ENCODE peak calls at places on chromosomes 13 and 19, in five cellular contexts. One of them, this sample, is unnamed. For H3K4me1, the result is how much of the 10 kb centered on the place peaks cover.

GRCh38 chr19:41029524-41030432 is 38.7 kb downstream of the CYP2B6 start:
- DNase-seq in left ventricle myocardium inferior: no peak
- DNase-seq in mucosa of descending colon: no peak
- DNase-seq in colonic mucosa: no peak
- DNase-seq in CD8-positive, alpha-beta T cell: no peak
- DNase-seq in this sample: no peak

GRCh38 chr19:876780-877314 is 16.1 kb downstream of the MED16 start:
- DNase-seq in left ventricle myocardium inferior: no peak
- DNase-seq in mucosa of descending colon: no peak
- DNase-seq in colonic mucosa: no peak
- DNase-seq in CD8-positive, alpha-beta T cell: no peak
- DNase-seq in this sample: peak

GRCh38 chr19:11422163-11423068 is 3.3 kb upstream of the RGL3 start:
- DNase-seq in left ventricle myocardium inferior: peak
- DNase-seq in mucosa of descending colon: peak
- DNase-seq in colonic mucosa: peak
- DNase-seq in CD8-positive, alpha-beta T cell: peak
- DNase-seq in this sample: peak

GRCh38 chr19:52987221-52987620 is 24.5 kb upstream of the ZNF816 start:
- DNase-seq in left ventricle myocardium inferior: no peak
- DNase-seq in mucosa of descending colon: no peak
- DNase-seq in colonic mucosa: no peak
- DNase-seq in CD8-positive, alpha-beta T cell: no peak
- DNase-seq in this sample: no peak

GRCh38 chr13:100694722-100695644 is 20.4 kb upstream of the TMTC4 start:
- DNase-seq in left ventricle myocardium inferior: no peak
- DNase-seq in mucosa of descending colon: peak
- DNase-seq in colonic mucosa: peak
- DNase-seq in CD8-positive, alpha-beta T cell: no peak
- DNase-seq in this sample: peak

GRCh38 chr19:17424743-17425365 is 5.0 kb downstream of the MVB12A start:
- DNase-seq in left ventricle myocardium inferior: no peak
- DNase-seq in mucosa of descending colon: peak
- DNase-seq in colonic mucosa: peak
- DNase-seq in CD8-positive, alpha-beta T cell: no peak
- DNase-seq in this sample: peak

GRCh38 chr19:55657004-55657747 is 2.3 kb downstream of the U2AF2 start:
- DNase-seq in left ventricle myocardium inferior: no peak
- DNase-seq in mucosa of descending colon: no peak
- DNase-seq in colonic mucosa: no peak
- DNase-seq in CD8-positive, alpha-beta T cell: no peak
- DNase-seq in this sample: peak

GRCh38 chr19:10111405-10111811 is at the start of gene P2RY11:
- DNase-seq in left ventricle myocardium inferior: no peak
- DNase-seq in mucosa of descending colon: peak
- DNase-seq in colonic mucosa: no peak
- DNase-seq in CD8-positive, alpha-beta T cell: peak
- DNase-seq in this sample: peak

GRCh38 chr13:112741835-112742570 is 52.2 kb downstream of the ATP11A start:
- DNase-seq in left ventricle myocardium inferior: no peak
- DNase-seq in mucosa of descending colon: no peak
- DNase-seq in colonic mucosa: no peak
- DNase-seq in CD8-positive, alpha-beta T cell: no peak
- DNase-seq in this sample: no peak

GRCh38 chr13:94031609-94032008 is 447.9 kb downstream of the DCT start:
- DNase-seq in left ventricle myocardium inferior: no peak
- DNase-seq in mucosa of descending colon: no peak
- DNase-seq in colonic mucosa: no peak
- DNase-seq in CD8-positive, alpha-beta T cell: no peak
- DNase-seq in this sample: no peak

GRCh38 chr13:112724788-112725345 is 35.0 kb downstream of the ATP11A start:
- DNase-seq in left ventricle myocardium inferior: no peak
- DNase-seq in mucosa of descending colon: no peak
- DNase-seq in colonic mucosa: no peak
- DNase-seq in CD8-positive, alpha-beta T cell: no peak
- DNase-seq in this sample: no peak

GRCh38 chr19:13117176-13117771 is 734 bp upstream of the TRMT1 start:
- DNase-seq in left ventricle myocardium inferior: no peak
- DNase-seq in mucosa of descending colon: peak
- DNase-seq in colonic mucosa: no peak
- DNase-seq in CD8-positive, alpha-beta T cell: no peak
- DNase-seq in this sample: peak

GRCh38 chr13:100075700-100076587 is 12.9 kb upstream of the PCCA start:
- DNase-seq in left ventricle myocardium inferior: no peak
- DNase-seq in mucosa of descending colon: no peak
- DNase-seq in colonic mucosa: peak
- DNase-seq in CD8-positive, alpha-beta T cell: no peak
- DNase-seq in this sample: no peak

GRCh38 chr19:47479701-47480503 is 4.1 kb downstream of the KPTN start:
- DNase-seq in left ventricle myocardium inferior: no peak
- DNase-seq in mucosa of descending colon: no peak
- DNase-seq in colonic mucosa: peak
- DNase-seq in CD8-positive, alpha-beta T cell: no peak
- DNase-seq in this sample: no peak

GRCh38 chr19:50570997-50571396 is 2.8 kb upstream of the LRRC4B start:
- DNase-seq in left ventricle myocardium inferior: no peak
- DNase-seq in mucosa of descending colon: no peak
- DNase-seq in colonic mucosa: no peak
- DNase-seq in CD8-positive, alpha-beta T cell: no peak
- DNase-seq in this sample: no peak

GRCh38 chr13:33218020-33218419 is 67.5 kb downstream of the STARD13 start:
- DNase-seq in left ventricle myocardium inferior: no peak
- DNase-seq in mucosa of descending colon: no peak
- DNase-seq in colonic mucosa: no peak
- DNase-seq in CD8-positive, alpha-beta T cell: no peak
- DNase-seq in this sample: no peak

GRCh38 chr13:50787316-50788195 is 55.9 kb downstream of the DLEU7 start:
- DNase-seq in left ventricle myocardium inferior: no peak
- DNase-seq in mucosa of descending colon: no peak
- DNase-seq in colonic mucosa: no peak
- DNase-seq in CD8-positive, alpha-beta T cell: no peak
- DNase-seq in this sample: no peak

DNA sequence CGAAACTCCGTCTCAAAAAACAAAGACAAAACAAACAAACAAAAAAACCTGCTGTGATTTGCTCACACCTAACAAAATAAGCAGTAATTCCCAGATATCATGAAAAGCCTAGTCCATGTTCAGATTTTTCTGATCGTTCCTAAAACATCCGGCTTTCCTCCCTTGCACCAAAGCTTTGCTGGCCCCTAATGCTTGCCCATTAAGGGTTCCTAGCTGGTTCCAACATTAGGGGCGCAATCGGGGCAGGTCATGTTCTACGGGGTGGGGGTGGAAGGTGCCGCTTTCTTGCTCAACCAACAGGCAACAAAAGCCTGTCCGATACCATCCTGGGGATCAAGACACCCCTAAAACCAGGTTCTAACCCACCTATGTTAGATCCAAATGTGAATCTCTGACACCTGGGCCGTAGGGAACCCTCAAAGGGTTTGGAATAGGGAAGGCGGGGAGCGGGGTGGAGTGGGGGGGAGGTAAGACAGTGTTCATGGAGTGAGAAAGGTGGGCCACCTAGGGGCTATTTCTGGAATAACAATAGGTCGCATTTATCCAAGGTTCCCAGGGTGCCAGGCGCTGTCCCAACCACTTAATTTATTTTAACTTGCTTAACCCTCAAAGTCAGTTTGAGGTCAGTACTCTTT is 25.3 kb upstream of the FXYD3 start:
- DNase-seq in left ventricle myocardium inferior: no peak
- DNase-seq in mucosa of descending colon: no peak
- DNase-seq in colonic mucosa: peak
- DNase-seq in CD8-positive, alpha-beta T cell: peak
- DNase-seq in this sample: peak
- H3K4me3 ChIP-seq in left ventricle myocardium inferior: peak
- H3K4me3 ChIP-seq in mucosa of descending colon: no peak
- H3K4me3 ChIP-seq in colonic mucosa: no peak
- H3K4me3 ChIP-seq in CD8-positive, alpha-beta T cell: no peak
- H3K4me3 ChIP-seq in this sample: no peak

GRCh38 chr19:58055483-58055874 is 3.6 kb upstream of the ZNF135 start:
- DNase-seq in left ventricle myocardium inferior: no peak
- DNase-seq in mucosa of descending colon: no peak
- DNase-seq in colonic mucosa: no peak
- DNase-seq in CD8-positive, alpha-beta T cell: no peak
- DNase-seq in this sample: no peak

GRCh38 chr19:58053480-58054156 is 5.5 kb upstream of the ZNF135 start:
- DNase-seq in left ventricle myocardium inferior: no peak
- DNase-seq in mucosa of descending colon: no peak
- DNase-seq in colonic mucosa: no peak
- DNase-seq in CD8-positive, alpha-beta T cell: no peak
- DNase-seq in this sample: no peak

GRCh38 chr19:58056861-58057260 is 2.2 kb upstream of the ZNF135 start:
- DNase-seq in left ventricle myocardium inferior: no peak
- DNase-seq in mucosa of descending colon: no peak
- DNase-seq in colonic mucosa: no peak
- DNase-seq in CD8-positive, alpha-beta T cell: no peak
- DNase-seq in this sample: no peak

GRCh38 chr19:58056261-58056660 is 2.8 kb upstream of the ZNF135 start:
- DNase-seq in left ventricle myocardium inferior: no peak
- DNase-seq in mucosa of descending colon: no peak
- DNase-seq in colonic mucosa: no peak
- DNase-seq in CD8-positive, alpha-beta T cell: no peak
- DNase-seq in this sample: no peak

DNA sequence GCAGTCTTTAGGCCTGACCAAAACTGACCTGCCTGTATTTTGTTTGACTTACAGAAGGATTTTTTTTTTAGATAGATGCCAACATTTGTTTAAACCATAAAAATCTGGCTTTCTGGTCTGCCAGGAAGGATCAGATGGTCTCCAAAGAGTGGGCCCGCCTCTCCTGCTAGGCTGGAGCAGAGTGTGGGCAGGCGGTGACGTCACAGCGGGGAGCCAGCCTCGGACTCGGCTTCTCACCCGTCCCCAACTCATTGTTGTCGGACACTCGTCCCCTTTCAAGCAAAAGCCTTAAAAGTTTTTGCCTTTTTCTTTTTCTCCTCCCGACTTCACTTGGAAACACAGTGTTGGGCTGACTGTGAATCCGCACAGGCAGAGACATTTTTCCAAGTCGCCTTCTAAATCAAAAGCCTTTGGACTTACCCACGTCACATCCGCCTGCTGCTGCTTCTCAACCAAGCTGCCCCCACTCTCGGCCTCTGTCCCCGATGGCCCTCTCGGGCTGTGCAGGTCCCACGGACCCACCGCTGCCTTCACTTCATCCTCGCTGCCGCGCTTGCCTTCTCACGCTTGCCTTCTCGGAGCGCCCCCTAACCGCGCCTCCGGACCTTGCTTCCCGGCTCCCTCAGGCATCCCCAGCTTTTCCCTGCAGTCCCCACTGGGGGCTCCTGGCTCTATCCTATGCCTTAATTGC is 4.1 kb upstream of the ZNF135 start:
- DNase-seq in left ventricle myocardium inferior: peak
- DNase-seq in mucosa of descending colon: no peak
- DNase-seq in colonic mucosa: no peak
- DNase-seq in CD8-positive, alpha-beta T cell: no peak
- DNase-seq in this sample: peak
- H3K4me1 ChIP-seq in left ventricle myocardium inferior: under half
- H3K4me1 ChIP-seq in mucosa of descending colon: under half
- H3K4me1 ChIP-seq in colonic mucosa: under half
- H3K4me1 ChIP-seq in CD8-positive, alpha-beta T cell: under half
- H3K4me1 ChIP-seq in this sample: under half

GRCh38 chr13:52412128-52412527 is 6.2 kb upstream of the THSD1 start:
- DNase-seq in left ventricle myocardium inferior: no peak
- DNase-seq in mucosa of descending colon: no peak
- DNase-seq in colonic mucosa: no peak
- DNase-seq in CD8-positive, alpha-beta T cell: no peak
- DNase-seq in this sample: no peak
- H3K4me3 ChIP-seq in left ventricle myocardium inferior: no peak
- H3K4me3 ChIP-seq in mucosa of descending colon: no peak
- H3K4me3 ChIP-seq in colonic mucosa: no peak
- H3K4me3 ChIP-seq in CD8-positive, alpha-beta T cell: no peak
- H3K4me3 ChIP-seq in this sample: no peak

GRCh38 chr19:5080809-5081208 is 111.9 kb downstream of the KDM4B start:
- DNase-seq in left ventricle myocardium inferior: no peak
- DNase-seq in mucosa of descending colon: no peak
- DNase-seq in colonic mucosa: no peak
- DNase-seq in CD8-positive, alpha-beta T cell: no peak
- DNase-seq in this sample: peak
- H3K4me1 ChIP-seq in left ventricle myocardium inferior: under half
- H3K4me1 ChIP-seq in mucosa of descending colon: under half
- H3K4me1 ChIP-seq in colonic mucosa: under half
- H3K4me1 ChIP-seq in CD8-positive, alpha-beta T cell: under half
- H3K4me1 ChIP-seq in this sample: under half

GRCh38 chr19:54168174-54168917 is 4.6 kb downstream of the TMC4 start:
- DNase-seq in left ventricle myocardium inferior: peak
- DNase-seq in mucosa of descending colon: peak
- DNase-seq in colonic mucosa: peak
- DNase-seq in CD8-positive, alpha-beta T cell: peak
- DNase-seq in this sample: peak

GRCh38 chr19:54172764-54173699 is at the start of gene TMC4:
- DNase-seq in left ventricle myocardium inferior: no peak
- DNase-seq in mucosa of descending colon: peak
- DNase-seq in colonic mucosa: peak
- DNase-seq in CD8-positive, alpha-beta T cell: no peak
- DNase-seq in this sample: peak

GRCh38 chr19:54173951-54174817 is 1.2 kb upstream of the TMC4 start:
- DNase-seq in left ventricle myocardium inferior: no peak
- DNase-seq in mucosa of descending colon: peak
- DNase-seq in colonic mucosa: no peak
- DNase-seq in CD8-positive, alpha-beta T cell: no peak
- DNase-seq in this sample: no peak

GRCh38 chr19:54169149-54169731 is 3.7 kb downstream of the TMC4 start:
- DNase-seq in left ventricle myocardium inferior: no peak
- DNase-seq in mucosa of descending colon: peak
- DNase-seq in colonic mucosa: no peak
- DNase-seq in CD8-positive, alpha-beta T cell: no peak
- DNase-seq in this sample: no peak

DNA sequence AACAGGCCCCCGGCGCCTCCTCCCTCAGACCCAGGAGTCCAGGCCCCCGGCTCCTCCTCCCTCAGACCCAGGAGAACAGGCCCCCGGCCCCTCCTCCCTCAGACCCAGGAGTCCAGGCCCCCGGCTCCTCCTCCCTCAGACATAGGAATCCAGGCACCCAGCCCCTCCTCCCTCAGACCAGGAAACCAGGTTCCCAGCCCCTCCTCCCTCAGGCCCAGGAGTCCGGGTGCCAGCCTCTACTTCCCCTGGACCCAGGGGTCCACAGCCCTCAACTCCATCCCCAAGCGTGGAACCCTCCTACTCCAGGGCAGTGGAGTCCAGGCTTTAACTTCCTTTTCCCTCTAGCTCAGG is 572 bp downstream of the TMC4 start:
- DNase-seq in left ventricle myocardium inferior: no peak
- DNase-seq in mucosa of descending colon: peak
- DNase-seq in colonic mucosa: peak
- DNase-seq in CD8-positive, alpha-beta T cell: no peak
- DNase-seq in this sample: peak
- H3K4me3 ChIP-seq in left ventricle myocardium inferior: peak
- H3K4me3 ChIP-seq in mucosa of descending colon: peak
- H3K4me3 ChIP-seq in colonic mucosa: peak
- H3K4me3 ChIP-seq in CD8-positive, alpha-beta T cell: no peak
- H3K4me3 ChIP-seq in this sample: no peak

This sample was measured in right cardiac atrium.